ENCODE peak calls at places on chromosomes 4 and X, in nine cellular contexts. S, N, W, T, X, R, Y, M and G are unnamed samples.
A peak's percentile ranks its signal among the peaks of the same experiment; 100 is the strongest.

GRCh38 chr4:74344031-74344430 is 20.9 kb upstream of the EREG start:
- DNase-seq in S (no peak), N (no peak), W (no peak), T (no peak), X (no peak), R (no peak), Y (no peak), M (no peak), G (no peak)

GRCh38 chrX:2324116-2324515 is 176.7 kb downstream of the DHRSX start:
- DNase-seq in S (no peak), N (no peak), W (no peak), T (no peak), X (no peak), R (no peak), Y (no peak), M (no peak), G (no peak)

GRCh38 chrX:125006704-125007103 is 313.0 kb upstream of the TEX13C start:
- DNase-seq in S (no peak), N (no peak), W (no peak), T (no peak), X (peak; percentile 18), R (no peak), Y (no peak), M (no peak), G (no peak)

GRCh38 chr4:102616661-102617060 is 115.5 kb downstream of the NFKB1 start:
- DNase-seq in S (no peak), N (no peak), W (no peak), T (no peak), X (no peak), R (no peak), Y (no peak), M (no peak), G (no peak)

GRCh38 chr4:151530783-151531182 is 121.8 kb downstream of the FHIP1A start:
- DNase-seq in S (no peak), N (no peak), W (no peak), T (no peak), X (no peak), R (peak; percentile 3), Y (peak; percentile 12), M (no peak), G (no peak)

GRCh38 chrX:81489987-81490386 is 288.1 kb downstream of the SH3BGRL start:
- DNase-seq in S (no peak), N (no peak), W (no peak), T (no peak), X (no peak), R (peak; percentile 2), Y (peak; percentile 0), M (no peak), G (no peak)

GRCh38 chr4:108172231-108172779 is 3.6 kb upstream of the LEF1 start:
- DNase-seq in S (peak; percentile 86), N (no peak), W (no peak), T (peak; percentile 66), X (peak; percentile 48), R (no peak), Y (peak; percentile 66), M (no peak), G (no peak)

GRCh38 chr4:117455088-117455487 is 369.7 kb upstream of the TRAM1L1 start:
- DNase-seq in S (no peak), N (no peak), W (no peak), T (no peak), X (no peak), R (no peak), Y (no peak), M (no peak), G (no peak)

GRCh38 chr4:113637363-113637762 is 124.2 kb downstream of the CAMK2D start:
- DNase-seq in S (no peak), N (no peak), W (no peak), T (no peak), X (no peak), R (no peak), Y (no peak), M (no peak), G (no peak)

GRCh38 chr4:56181140-56181950 is 205.9 kb downstream of the AASDH start:
- DNase-seq in S (no peak), N (no peak), W (no peak), T (no peak), X (no peak), R (peak; percentile 92), Y (no peak), M (peak; percentile 21), G (no peak)

GRCh38 chr4:98514930-98515809 is 143.2 kb downstream of the TSPAN5 start:
- DNase-seq in S (no peak), N (no peak), W (no peak), T (no peak), X (no peak), R (no peak), Y (no peak), M (no peak), G (no peak)

GRCh38 chrX:101393530-101394305 is 2.9 kb downstream of the RPL36A start:
- DNase-seq in S (no peak), N (no peak), W (no peak), T (no peak), X (no peak), R (no peak), Y (no peak), M (no peak), G (no peak)

GRCh38 chrX:152915541-152916241 is 17.8 kb downstream of the ZNF185 start:
- DNase-seq in S (no peak), N (no peak), W (no peak), T (no peak), X (no peak), R (peak; percentile 55), Y (peak; percentile 44), M (no peak), G (no peak)

GRCh38 chrX:2928127-2928582 is 984 bp downstream of the ARSD start:
- DNase-seq in S (peak; percentile 85), N (no peak), W (peak; percentile 41), T (peak; percentile 75), X (peak; percentile 74), R (no peak), Y (peak; percentile 67), M (no peak), G (no peak)

GRCh38 chr4:166153539-166153938 is 280.5 kb downstream of the TLL1 start:
- DNase-seq in S (no peak), N (no peak), W (no peak), T (no peak), X (no peak), R (no peak), Y (no peak), M (no peak), G (no peak)

GRCh38 chr4:51895158-51895557 is 52.2 kb downstream of the DCUN1D4 start:
- DNase-seq in S (no peak), N (no peak), W (no peak), T (no peak), X (no peak), R (no peak), Y (no peak), M (no peak), G (no peak)

GRCh38 chr4:97457253-97457652 is 686.0 kb downstream of the STPG2 start:
- DNase-seq in S (no peak), N (no peak), W (no peak), T (no peak), X (no peak), R (no peak), Y (no peak), M (no peak), G (no peak)